ENCODE peak calls at places on chromosomes 5 and 9, in six cellular contexts. One of them, this sample, is unnamed.

GRCh38 chr9:89466451-89467277 is 31.2 kb downstream of the SEMA4D start:
- DNase-seq in CD8-positive, alpha-beta memory T cell: no peak
- DNase-seq in aorta: no peak
- DNase-seq in left lung: no peak
- DNase-seq in upper lobe of left lung: no peak
- DNase-seq in small intestine: no peak
- DNase-seq in this sample: no peak

GRCh38 chr9:18233776-18234445 is 240.0 kb upstream of the ADAMTSL1 start:
- DNase-seq in CD8-positive, alpha-beta memory T cell: no peak
- DNase-seq in aorta: no peak
- DNase-seq in left lung: no peak
- DNase-seq in upper lobe of left lung: no peak
- DNase-seq in small intestine: no peak
- DNase-seq in this sample: no peak

GRCh38 chr9:122991370-122991830 is 42.1 kb upstream of the GPR21 start:
- DNase-seq in CD8-positive, alpha-beta memory T cell: no peak
- DNase-seq in aorta: no peak
- DNase-seq in left lung: no peak
- DNase-seq in upper lobe of left lung: no peak
- DNase-seq in small intestine: peak; percentile 64
- DNase-seq in this sample: no peak

GRCh38 chr9:133114886-133115603 is 6.0 kb downstream of the RALGDS start:
- DNase-seq in CD8-positive, alpha-beta memory T cell: no peak
- DNase-seq in aorta: peak; percentile 74
- DNase-seq in left lung: peak; percentile 56
- DNase-seq in upper lobe of left lung: peak; percentile 64
- DNase-seq in small intestine: no peak
- DNase-seq in this sample: peak; percentile 53

GRCh38 chr5:154849261-154849660 is 1.1 kb downstream of the FAXDC2 start:
- DNase-seq in CD8-positive, alpha-beta memory T cell: no peak
- DNase-seq in aorta: no peak
- DNase-seq in left lung: no peak
- DNase-seq in upper lobe of left lung: no peak
- DNase-seq in small intestine: no peak
- DNase-seq in this sample: no peak

GRCh38 chr5:107381189-107381856 is 289.4 kb downstream of the EFNA5 start:
- DNase-seq in CD8-positive, alpha-beta memory T cell: no peak
- DNase-seq in aorta: no peak
- DNase-seq in left lung: no peak
- DNase-seq in upper lobe of left lung: peak; percentile 46
- DNase-seq in small intestine: peak; percentile 41
- DNase-seq in this sample: no peak

GRCh38 chr9:136944094-136944518 is 432 bp downstream of the FBXW5 start:
- DNase-seq in CD8-positive, alpha-beta memory T cell: peak; percentile 18
- DNase-seq in aorta: peak; percentile 86
- DNase-seq in left lung: no peak
- DNase-seq in upper lobe of left lung: no peak
- DNase-seq in small intestine: no peak
- DNase-seq in this sample: no peak

GRCh38 chr5:96218653-96219052 is 214.4 kb downstream of the PCSK1 start:
- DNase-seq in CD8-positive, alpha-beta memory T cell: no peak
- DNase-seq in aorta: no peak
- DNase-seq in left lung: no peak
- DNase-seq in upper lobe of left lung: no peak
- DNase-seq in small intestine: no peak
- DNase-seq in this sample: no peak

GRCh38 chr5:139131881-139132480 is 66.2 kb downstream of the SIL1 start:
- DNase-seq in CD8-positive, alpha-beta memory T cell: no peak
- DNase-seq in aorta: no peak
- DNase-seq in left lung: no peak
- DNase-seq in upper lobe of left lung: no peak
- DNase-seq in small intestine: no peak
- DNase-seq in this sample: no peak

GRCh38 chr9:129210125-129210524 is 32.1 kb upstream of the IER5L start:
- DNase-seq in CD8-positive, alpha-beta memory T cell: no peak
- DNase-seq in aorta: no peak
- DNase-seq in left lung: no peak
- DNase-seq in upper lobe of left lung: no peak
- DNase-seq in small intestine: no peak
- DNase-seq in this sample: no peak

GRCh38 chr5:107449369-107449768 is 221.4 kb downstream of the EFNA5 start:
- DNase-seq in CD8-positive, alpha-beta memory T cell: no peak
- DNase-seq in aorta: no peak
- DNase-seq in left lung: no peak
- DNase-seq in upper lobe of left lung: no peak
- DNase-seq in small intestine: no peak
- DNase-seq in this sample: no peak

GRCh38 chr9:14512942-14513341 is 180.3 kb downstream of the ZDHHC21 start:
- DNase-seq in CD8-positive, alpha-beta memory T cell: no peak
- DNase-seq in aorta: no peak
- DNase-seq in left lung: no peak
- DNase-seq in upper lobe of left lung: no peak
- DNase-seq in small intestine: no peak
- DNase-seq in this sample: no peak

GRCh38 chr9:14517154-14517906 is 175.9 kb downstream of the ZDHHC21 start:
- DNase-seq in CD8-positive, alpha-beta memory T cell: no peak
- DNase-seq in aorta: no peak
- DNase-seq in left lung: no peak
- DNase-seq in upper lobe of left lung: no peak
- DNase-seq in small intestine: no peak
- DNase-seq in this sample: no peak

GRCh38 chr9:14515049-14515448 is 178.2 kb downstream of the ZDHHC21 start:
- DNase-seq in CD8-positive, alpha-beta memory T cell: no peak
- DNase-seq in aorta: no peak
- DNase-seq in left lung: no peak
- DNase-seq in upper lobe of left lung: no peak
- DNase-seq in small intestine: no peak
- DNase-seq in this sample: no peak

GRCh38 chr9:14511452-14511851 is 181.8 kb downstream of the ZDHHC21 start:
- DNase-seq in CD8-positive, alpha-beta memory T cell: no peak
- DNase-seq in aorta: no peak
- DNase-seq in left lung: no peak
- DNase-seq in upper lobe of left lung: no peak
- DNase-seq in small intestine: no peak
- DNase-seq in this sample: no peak

DNA sequence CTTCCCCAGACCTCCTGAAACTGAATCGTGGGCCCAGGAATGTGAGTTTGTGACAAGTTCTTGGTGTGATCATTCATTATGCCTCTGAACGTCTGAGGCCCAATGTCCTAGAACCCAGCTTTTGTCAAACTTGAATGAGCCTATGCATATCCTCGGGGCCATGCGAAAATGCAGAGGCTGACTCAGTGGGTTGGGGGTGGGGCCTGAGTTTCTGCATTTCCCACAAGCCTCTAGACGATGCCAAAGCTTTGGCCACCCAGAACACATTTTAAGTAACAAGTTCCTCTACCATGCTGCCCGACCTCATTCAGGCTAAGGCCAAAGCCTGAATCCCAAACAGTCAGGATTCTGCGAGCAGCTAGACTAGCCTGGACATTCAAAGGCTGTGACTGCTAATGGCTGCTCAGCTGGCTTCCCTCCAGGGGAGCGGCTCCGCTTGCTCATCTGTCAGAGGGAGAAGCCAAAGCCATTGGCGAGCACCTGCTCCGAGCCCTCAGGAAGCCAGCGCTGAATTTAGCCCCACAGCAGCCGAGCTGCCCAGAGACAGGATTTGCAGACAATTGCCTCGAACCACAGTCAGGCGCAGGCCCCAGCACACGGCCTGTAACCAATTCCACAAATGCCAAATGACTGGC is 177.6 kb downstream of the ZDHHC21 start:
- DNase-seq in CD8-positive, alpha-beta memory T cell: no peak
- DNase-seq in aorta: no peak
- DNase-seq in left lung: no peak
- DNase-seq in upper lobe of left lung: peak; percentile 17
- DNase-seq in small intestine: no peak
- DNase-seq in this sample: no peak
- H3K4me1 ChIP-seq in CD8-positive, alpha-beta memory T cell: no peaks in the 10 kb centered on the region
- H3K4me1 ChIP-seq in aorta: no peaks in the 10 kb centered on the region
- H3K4me1 ChIP-seq in left lung: no peaks in the 10 kb centered on the region
- H3K4me1 ChIP-seq in upper lobe of left lung: no peaks in the 10 kb centered on the region
- H3K4me1 ChIP-seq in small intestine: no peaks in the 10 kb centered on the region
- H3K4me1 ChIP-seq in this sample: no peaks in the 10 kb centered on the region

DNA sequence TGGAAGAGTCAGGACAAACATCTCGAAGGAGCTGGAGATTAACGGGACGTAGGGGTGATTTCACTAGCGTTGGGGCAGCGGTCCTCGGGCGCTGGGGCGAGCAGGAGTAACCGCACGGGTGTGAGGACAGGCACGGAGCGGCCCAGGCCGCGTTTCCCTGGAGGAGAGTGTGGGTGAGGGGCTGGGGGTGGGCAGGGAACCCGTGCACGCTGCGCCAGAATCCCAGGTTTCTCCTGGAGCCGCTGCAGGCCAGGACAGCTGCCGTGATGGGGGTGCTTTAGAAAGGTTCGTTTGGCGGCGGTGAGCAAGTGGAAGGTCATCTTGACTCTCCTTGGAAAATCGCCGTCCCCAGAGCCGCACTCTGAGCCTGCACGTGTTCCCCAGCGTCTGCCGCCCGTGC is 290.2 kb upstream of the IRX1 start:
- DNase-seq in CD8-positive, alpha-beta memory T cell: no peak
- DNase-seq in aorta: no peak
- DNase-seq in left lung: no peak
- DNase-seq in upper lobe of left lung: peak; percentile 75
- DNase-seq in small intestine: no peak
- DNase-seq in this sample: no peak
- H3K27ac ChIP-seq in CD8-positive, alpha-beta memory T cell: no peak overlapping the region
- H3K27ac ChIP-seq in aorta: no peak overlapping the region
- H3K27ac ChIP-seq in left lung: no peak overlapping the region
- H3K27ac ChIP-seq in upper lobe of left lung: no peak overlapping the region
- H3K27ac ChIP-seq in small intestine: no peak overlapping the region
- H3K27ac ChIP-seq in this sample: no peak overlapping the region

GRCh38 chr9:97516111-97516510 is 14.6 kb downstream of the TMOD1 start:
- DNase-seq in CD8-positive, alpha-beta memory T cell: no peak
- DNase-seq in aorta: no peak
- DNase-seq in left lung: no peak
- DNase-seq in upper lobe of left lung: no peak
- DNase-seq in small intestine: no peak
- DNase-seq in this sample: no peak
- H3K4me1 ChIP-seq in CD8-positive, alpha-beta memory T cell: no peaks in the 10 kb centered on the region
- H3K4me1 ChIP-seq in aorta: no peaks in the 10 kb centered on the region
- H3K4me1 ChIP-seq in left lung: peaks cover 13% of the 10 kb centered on the region
- H3K4me1 ChIP-seq in upper lobe of left lung: peaks cover 23% of the 10 kb centered on the region
- H3K4me1 ChIP-seq in small intestine: no peaks in the 10 kb centered on the region
- H3K4me1 ChIP-seq in this sample: peaks cover 26% of the 10 kb centered on the region

DNA sequence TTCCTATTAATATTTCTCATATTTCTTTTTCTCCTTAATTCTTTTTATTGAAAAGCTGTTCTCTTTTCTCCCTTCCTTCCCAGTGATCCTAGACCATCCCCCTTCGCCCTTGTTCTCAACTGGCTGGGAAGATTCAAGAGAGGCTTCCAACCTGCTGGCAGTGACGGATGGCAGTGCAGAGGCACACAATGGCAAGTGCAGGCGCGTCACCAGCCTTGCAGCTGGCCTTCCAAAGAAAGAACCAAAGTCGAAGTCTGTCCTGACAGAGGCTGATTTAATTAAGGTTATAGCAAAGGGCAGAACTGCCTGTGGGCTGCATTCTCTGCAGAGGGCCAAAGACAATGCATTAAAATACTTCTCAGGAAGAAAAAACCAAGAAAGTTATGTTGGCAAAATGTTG is 7.4 kb downstream of the CEMIP2 start:
- DNase-seq in CD8-positive, alpha-beta memory T cell: no peak
- DNase-seq in aorta: no peak
- DNase-seq in left lung: no peak
- DNase-seq in upper lobe of left lung: no peak
- DNase-seq in small intestine: peak; percentile 70
- DNase-seq in this sample: no peak
- H3K27ac ChIP-seq in CD8-positive, alpha-beta memory T cell: no peak overlapping the region
- H3K27ac ChIP-seq in aorta: no peak overlapping the region
- H3K27ac ChIP-seq in left lung: no peak overlapping the region
- H3K27ac ChIP-seq in upper lobe of left lung: no peak overlapping the region
- H3K27ac ChIP-seq in small intestine: no peak overlapping the region
- H3K27ac ChIP-seq in this sample: no peak overlapping the region

This sample was measured in lower lobe of right lung.